ENCODE peak calls at places on chromosomes 6 and 20, in eight cellular contexts. N, Z, D, E, A, J, W and P are unnamed samples.

GRCh38 chr6:43733471-43734293 is 36.3 kb upstream of the VEGFA start:
- DNase-seq in J (no peak), Z (no peak), E (no peak), N (no peak), W (no peak), D (no peak), A (no peak), P (no peak)

GRCh38 chr20:47233333-47234188 is 122.9 kb downstream of the ZMYND8 start:
- DNase-seq in D (no peak), E (no peak), A (no peak), W (no peak), Z (no peak), J (no peak), N (no peak), P (no peak)

GRCh38 chr20:49568491-49569151 is 684 bp upstream of the PTGIS start:
- DNase-seq in E (no peak), A (no peak), W (no peak), N (no peak), D (no peak), J (peak), Z (no peak), P (no peak)

GRCh38 chr6:44078795-44079671 is 48.2 kb downstream of the MRPL14 start:
- DNase-seq in J (peak), Z (peak), A (no peak), W (no peak), N (no peak), E (no peak), D (peak), P (peak)

GRCh38 chr6:44505751-44506150 is 118.2 kb downstream of the CDC5L start:
- DNase-seq in J (no peak), D (no peak), E (no peak), A (no peak), W (no peak), N (no peak), Z (no peak), P (no peak)

GRCh38 chr20:47071646-47072185 is 177.1 kb downstream of the EYA2 start:
- DNase-seq in J (no peak), N (no peak), A (no peak), D (no peak), Z (no peak), E (no peak), W (no peak), P (no peak)

GRCh38 chr20:45774933-45775332 is 16.8 kb downstream of the WFDC3 start:
- DNase-seq in J (no peak), Z (no peak), E (no peak), A (no peak), W (no peak), D (no peak), N (no peak), P (no peak)

GRCh38 chr6:44043479-44044153 is 83.6 kb downstream of the MRPL14 start:
- DNase-seq in A (no peak), E (no peak), N (no peak), W (no peak), J (peak), Z (no peak), D (peak), P (no peak)

GRCh38 chr6:149864578-149865535 is 698 bp upstream of the LRP11 start:
- DNase-seq in A (peak), J (peak), W (peak), E (peak), D (peak), N (no peak), Z (peak), P (peak)

GRCh38 chr6:133854633-133855598 is 34.0 kb upstream of the TCF21 start:
- DNase-seq in E (peak), A (no peak), W (peak), N (no peak), Z (no peak), J (no peak), D (peak), P (no peak)

GRCh38 chr6:133697666-133698065 is 191.2 kb upstream of the TCF21 start:
- DNase-seq in A (no peak), Z (no peak), D (no peak), N (no peak), J (no peak), W (no peak), E (no peak), P (no peak)

GRCh38 chr6:70423189-70424133 is 10.2 kb downstream of the FAM135A start:
- DNase-seq in D (no peak), W (no peak), Z (no peak), J (no peak), N (no peak), A (no peak), E (no peak), P (no peak)

GRCh38 chr6:161198176-161198575 is 75.7 kb downstream of the AGPAT4 start:
- DNase-seq in Z (no peak), D (no peak), W (no peak), N (no peak), J (no peak), E (no peak), A (no peak), P (peak)

GRCh38 chr6:156752666-156753301 is 24.4 kb upstream of the ARID1B start:
- DNase-seq in Z (peak), W (no peak), N (peak), D (peak), A (no peak), J (no peak), E (no peak), P (no peak)

GRCh38 chr6:111013144-111013905 is 31.5 kb downstream of the RPF2 start:
- DNase-seq in N (peak), J (no peak), A (no peak), E (peak), D (no peak), W (peak), Z (no peak), P (no peak)

GRCh38 chr20:2825770-2826169 is 9.6 kb downstream of the TMEM239 start:
- DNase-seq in Z (no peak), E (no peak), N (no peak), A (no peak), J (no peak), W (no peak), D (no peak), P (no peak)

GRCh38 chr6:156976144-156977088 is 199.2 kb downstream of the ARID1B start:
- DNase-seq in D (peak), Z (no peak), N (peak), A (no peak), W (peak), E (no peak), J (no peak), P (no peak)

GRCh38 chr6:140427842-140428241 is 1053.4 kb upstream of the CITED2 start:
- DNase-seq in A (no peak), D (no peak), N (no peak), W (no peak), Z (no peak), J (no peak), E (no peak), P (no peak)

GRCh38 chr6:89977808-89978748 is 83.8 kb downstream of the GJA10 start:
- DNase-seq in Z (no peak), A (no peak), J (no peak), N (no peak), W (peak), E (peak), D (no peak), P (no peak)

GRCh38 chr6:104940881-104941693 is 15.8 kb upstream of the LIN28B start:
- DNase-seq in E (no peak), N (no peak), W (no peak), A (no peak), J (no peak), Z (no peak), D (no peak), P (peak)

GRCh38 chr6:151284431-151285060 is 44.8 kb downstream of the AKAP12 start:
- DNase-seq in Z (no peak), W (no peak), J (no peak), N (no peak), D (no peak), E (no peak), A (no peak), P (no peak)

GRCh38 chr6:170114956-170115855 is 175.7 kb downstream of the DLL1 start:
- DNase-seq in N (peak), E (no peak), D (no peak), A (no peak), J (no peak), W (peak), Z (no peak), P (no peak)

GRCh38 chr20:38260025-38260377 is 534 bp downstream of the KIAA1755 start:
- DNase-seq in E (no peak), J (no peak), Z (no peak), N (no peak), W (no peak), A (no peak), D (no peak), P (no peak)

GRCh38 chr6:5999688-6000608 is 6.8 kb downstream of the NRN1 start:
- DNase-seq in A (no peak), E (no peak), J (no peak), N (no peak), Z (no peak), W (no peak), D (no peak), P (no peak)

GRCh38 chr6:13711726-13712484 is at the start of gene RANBP9:
- DNase-seq in D (peak), A (peak), Z (peak), E (peak), J (peak), W (peak), N (peak), P (peak)

GRCh38 chr6:142331075-142331551 is 29.3 kb downstream of the ADGRG6 start:
- DNase-seq in E (no peak), W (no peak), J (no peak), D (peak), A (no peak), N (no peak), Z (no peak), P (no peak)

GRCh38 chr6:82072771-82073170 is 174.8 kb downstream of the IBTK start:
- DNase-seq in J (no peak), W (no peak), A (no peak), N (no peak), Z (no peak), E (peak), D (peak), P (peak)

GRCh38 chr20:30816182-30816645 is 441.2 kb upstream of the DEFB115 start:
- DNase-seq in N (no peak), Z (no peak), W (peak), E (peak), D (no peak), A (no peak), J (peak), P (no peak)

GRCh38 chr6:1400126-1400850 is 10.9 kb downstream of the FOXF2 start:
- DNase-seq in W (no peak), N (no peak), E (no peak), D (no peak), J (no peak), Z (no peak), A (no peak), P (no peak)

GRCh38 chr6:146741609-146742008 is 142.8 kb downstream of the ADGB start:
- DNase-seq in W (no peak), J (no peak), E (no peak), A (no peak), N (no peak), D (no peak), Z (no peak), P (peak)

GRCh38 chr6:109344226-109344625 is 38.0 kb downstream of the CD164 start:
- DNase-seq in A (no peak), D (no peak), E (no peak), J (no peak), Z (no peak), W (no peak), N (no peak), P (peak)

GRCh38 chr6:227074-227782 is 65.1 kb upstream of the DUSP22 start:
- DNase-seq in Z (no peak), J (no peak), D (no peak), E (no peak), N (no peak), A (no peak), W (no peak), P (no peak)

GRCh38 chr6:148761532-148761951 is 14.7 kb downstream of the UST start:
- DNase-seq in Z (peak), J (no peak), A (no peak), N (no peak), D (peak), E (no peak), W (no peak), P (no peak)

GRCh38 chr6:37283786-37284185 is 25.8 kb upstream of the TMEM217 start:
- DNase-seq in W (no peak), J (peak), D (no peak), E (no peak), A (no peak), Z (peak), N (no peak), P (no peak)

GRCh38 chr6:134750669-134751068 is 199.2 kb downstream of the ALDH8A1 start:
- DNase-seq in N (peak), D (no peak), Z (no peak), A (no peak), J (no peak), W (peak), E (no peak), P (no peak)

GRCh38 chr20:33770005-33770404 is 38.2 kb downstream of the ZNF341 start:
- DNase-seq in N (no peak), W (no peak), E (no peak), A (no peak), Z (no peak), D (no peak), J (no peak), P (no peak)

GRCh38 chr6:37182736-37183590 is 13.0 kb downstream of the PIM1 start:
- DNase-seq in N (no peak), Z (no peak), A (peak), J (peak), E (no peak), W (no peak), D (no peak), P (no peak)

GRCh38 chr20:59602546-59603080 is 1.7 kb upstream of the PHACTR3 start:
- DNase-seq in W (no peak), A (no peak), Z (no peak), D (no peak), E (no peak), N (no peak), J (no peak), P (no peak)

GRCh38 chr6:55034752-55035151 is 139.6 kb upstream of the HCRTR2 start:
- DNase-seq in Z (no peak), W (no peak), A (no peak), D (no peak), N (no peak), J (no peak), E (no peak), P (no peak)